ENCODE peak calls at places on chromosomes 1 and 21, in eight cellular contexts. D, J, R, I, H, X, G and Y are unnamed samples.
A peak's percentile ranks its signal among the peaks of the same experiment; 100 is the strongest.

GRCh38 chr1:209513226-209513625 is 70.3 kb upstream of the CAMK1G start:
- DNase-seq in D (peak; percentile 38), J (no peak), R (no peak), I (peak; percentile 61), H (no peak), X (peak; percentile 68), G (peak; percentile 56), Y (peak; percentile 70)

GRCh38 chr1:25675729-25676476 is 59.3 kb downstream of the MAN1C1 start:
- DNase-seq in D (no peak), J (no peak), R (no peak), I (no peak), H (no peak), X (no peak), G (no peak), Y (no peak)

GRCh38 chr21:30058928-30059327 is 107.7 kb downstream of the CLDN17 start:
- DNase-seq in D (no peak), J (no peak), R (no peak), I (no peak), H (no peak), X (no peak), G (no peak), Y (no peak)

GRCh38 chr1:207806531-207807394 is 54.9 kb downstream of the CD46 start:
- DNase-seq in D (no peak), J (no peak), R (no peak), I (no peak), H (no peak), X (no peak), G (peak; percentile 25), Y (peak; percentile 22)

GRCh38 chr1:46244656-46245371 is 2.7 kb upstream of the RAD54L start:
- DNase-seq in D (peak; percentile 47), J (no peak), R (no peak), I (peak; percentile 20), H (no peak), X (no peak), G (peak; percentile 18), Y (peak; percentile 46)

GRCh38 chr1:10045480-10046355 is 13.0 kb downstream of the UBE4B start:
- DNase-seq in D (no peak), J (no peak), R (no peak), I (no peak), H (peak; percentile 87), X (no peak), G (peak; percentile 85), Y (no peak)

GRCh38 chr1:223678841-223679240 is 13.3 kb upstream of the CAPN8 start:
- DNase-seq in D (no peak), J (no peak), R (no peak), I (no peak), H (no peak), X (no peak), G (no peak), Y (no peak)

GRCh38 chr1:23793018-23793781 is 2.3 kb downstream of the LYPLA2 start:
- DNase-seq in D (no peak), J (peak; percentile 30), R (no peak), I (no peak), H (peak; percentile 61), X (no peak), G (peak; percentile 32), Y (no peak)

DNA sequence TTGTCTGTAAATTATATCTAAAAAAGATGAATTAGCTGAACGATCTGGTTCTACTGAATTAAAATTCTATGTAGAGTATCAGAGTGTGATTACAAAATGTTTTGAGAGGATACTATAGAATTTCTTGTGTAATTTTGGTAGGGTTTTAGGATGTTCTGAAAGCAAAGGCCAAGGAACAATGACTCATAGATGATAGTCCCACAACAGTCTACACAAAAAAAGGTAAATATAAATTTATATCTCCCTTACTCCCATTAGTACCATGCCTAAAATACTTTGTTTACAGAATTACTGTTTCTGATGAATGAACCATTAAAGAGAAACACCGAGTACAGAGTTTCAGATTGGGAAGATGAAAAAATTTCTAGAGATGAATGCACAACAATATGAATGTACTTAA is 9.5 kb downstream of the EDEM3 start:
- DNase-seq in D (no peak), J (no peak), R (no peak), I (no peak), H (no peak), X (no peak), G (peak; percentile 3), Y (no peak)
- H3K4me3 ChIP-seq in D (no peak overlapping the region), J (no peak overlapping the region), R (no peak overlapping the region), I (no peak overlapping the region), H (no peak overlapping the region), X (no peak overlapping the region), G (no peak overlapping the region), Y (no peak overlapping the region)

GRCh38 chr1:941027-941587 is 17.4 kb downstream of the SAMD11 start:
- DNase-seq in D (no peak), J (no peak), R (no peak), I (no peak), H (no peak), X (no peak), G (no peak), Y (no peak)
- H3K4me3 ChIP-seq in D (peak overlapping the region; percentile 71), J (peak overlapping the region; percentile 65), R (peak overlapping the region; percentile 66), I (peak overlapping the region; percentile 34), H (no peak overlapping the region), X (peak overlapping the region; percentile 46), G (no peak overlapping the region), Y (peak overlapping the region; percentile 55)

GRCh38 chr1:159012495-159012894 is 2.8 kb downstream of the IFI16 start:
- DNase-seq in D (no peak), J (no peak), R (no peak), I (no peak), H (no peak), X (peak; percentile 69), G (peak; percentile 37), Y (no peak)
- H3K4me3 ChIP-seq in D (no peak overlapping the region), J (peak overlapping the region; percentile 68), R (peak overlapping the region; percentile 78), I (no peak overlapping the region), H (no peak overlapping the region), X (no peak overlapping the region), G (peak overlapping the region; percentile 82), Y (no peak overlapping the region)

GRCh38 chr1:161946071-161946987 is 77.3 kb downstream of the OLFML2B start:
- DNase-seq in D (no peak), J (no peak), R (no peak), I (no peak), H (no peak), X (no peak), G (peak; percentile 62), Y (peak; percentile 83)

GRCh38 chr1:161940866-161941591 is 82.6 kb downstream of the OLFML2B start:
- DNase-seq in D (no peak), J (no peak), R (no peak), I (no peak), H (no peak), X (no peak), G (peak; percentile 14), Y (no peak)

GRCh38 chr1:161943713-161944112 is 80.0 kb downstream of the OLFML2B start:
- DNase-seq in D (no peak), J (no peak), R (no peak), I (no peak), H (no peak), X (no peak), G (no peak), Y (no peak)

GRCh38 chr1:161945306-161945705 is 78.4 kb downstream of the OLFML2B start:
- DNase-seq in D (no peak), J (no peak), R (no peak), I (no peak), H (no peak), X (no peak), G (no peak), Y (no peak)

GRCh38 chr1:161941726-161942125 is 81.9 kb downstream of the OLFML2B start:
- DNase-seq in D (no peak), J (no peak), R (no peak), I (no peak), H (no peak), X (no peak), G (no peak), Y (no peak)
- H3K4me3 ChIP-seq in D (no peak overlapping the region), J (no peak overlapping the region), R (no peak overlapping the region), I (no peak overlapping the region), H (no peak overlapping the region), X (no peak overlapping the region), G (no peak overlapping the region), Y (no peak overlapping the region)

GRCh38 chr21:41536827-41537103 is 28.8 kb upstream of the TMPRSS2 start:
- DNase-seq in D (no peak), J (no peak), R (no peak), I (no peak), H (no peak), X (no peak), G (no peak), Y (no peak)
- H3K4me3 ChIP-seq in D (no peak overlapping the region), J (no peak overlapping the region), R (no peak overlapping the region), I (no peak overlapping the region), H (no peak overlapping the region), X (no peak overlapping the region), G (no peak overlapping the region), Y (no peak overlapping the region)

GRCh38 chr1:92859400-92860039 is 27.7 kb downstream of the RPL5 start:
- DNase-seq in D (no peak), J (no peak), R (no peak), I (no peak), H (no peak), X (no peak), G (no peak), Y (no peak)
- H3K4me3 ChIP-seq in D (no peak overlapping the region), J (peak overlapping the region; percentile 55), R (peak overlapping the region; percentile 53), I (no peak overlapping the region), H (no peak overlapping the region), X (no peak overlapping the region), G (no peak overlapping the region), Y (no peak overlapping the region)

GRCh38 chr21:16071082-16071481 is 341.3 kb downstream of the USP25 start:
- DNase-seq in D (no peak), J (no peak), R (no peak), I (no peak), H (no peak), X (no peak), G (peak; percentile 55), Y (no peak)

GRCh38 chr21:16071761-16072160 is 342.0 kb downstream of the USP25 start:
- DNase-seq in D (no peak), J (no peak), R (no peak), I (no peak), H (no peak), X (no peak), G (no peak), Y (no peak)

GRCh38 chr21:16072176-16072575 is 342.4 kb downstream of the USP25 start:
- DNase-seq in D (no peak), J (no peak), R (no peak), I (no peak), H (no peak), X (no peak), G (no peak), Y (no peak)

GRCh38 chr21:16069713-16070112 is 339.9 kb downstream of the USP25 start:
- DNase-seq in D (no peak), J (no peak), R (no peak), I (no peak), H (no peak), X (no peak), G (no peak), Y (no peak)

DNA sequence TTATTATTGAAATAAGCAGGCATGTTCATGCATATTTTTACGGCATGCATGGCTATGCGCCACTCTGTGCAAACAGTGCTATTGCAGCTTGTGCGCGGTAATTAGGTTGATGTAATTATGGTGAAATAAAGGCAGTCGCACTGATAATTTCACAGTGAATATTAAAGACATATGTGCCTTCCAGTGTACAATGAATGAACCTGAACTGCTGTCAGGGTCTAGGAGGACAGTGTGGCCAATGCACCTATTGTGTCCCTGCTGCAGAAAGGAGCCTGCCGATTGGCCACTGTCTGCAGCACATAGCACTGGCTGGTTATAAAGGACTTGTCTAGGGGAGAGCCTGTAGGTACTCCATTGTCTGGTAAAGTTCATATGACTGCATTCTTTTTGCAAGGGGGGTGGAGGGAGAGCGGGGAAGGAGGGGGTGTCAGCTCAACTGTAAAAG is 340.4 kb downstream of the USP25 start:
- DNase-seq in D (no peak), J (no peak), R (no peak), I (peak; percentile 5), H (no peak), X (no peak), G (no peak), Y (no peak)
- H3K4me3 ChIP-seq in D (no peak overlapping the region), J (no peak overlapping the region), R (peak overlapping the region; percentile 66), I (no peak overlapping the region), H (no peak overlapping the region), X (no peak overlapping the region), G (no peak overlapping the region), Y (no peak overlapping the region)

GRCh38 chr1:61077676-61078521 is 4.5 kb upstream of the NFIA start:
- DNase-seq in D (peak; percentile 92), J (peak; percentile 91), R (peak; percentile 88), I (peak; percentile 99), H (peak; percentile 97), X (peak; percentile 98), G (peak; percentile 100), Y (peak; percentile 92)
- H3K4me3 ChIP-seq in D (peak overlapping the region; percentile 54), J (peak overlapping the region; percentile 68), R (peak overlapping the region; percentile 77), I (peak overlapping the region; percentile 72), H (peak overlapping the region; percentile 21), X (peak overlapping the region; percentile 67), G (peak overlapping the region; percentile 86), Y (peak overlapping the region; percentile 94)